ENCODE peak calls at places on chromosomes 5 and 9, in nine cellular contexts. O is psoas muscle, V is islet precursor cell, S is lower lobe of right lung, X is suprapubic skin, B is ELF-1, D is CMK, C is NCI-H2081, T is SW 1271. Z is an unnamed sample.

GRCh38 chr5:19837536-19838179 is 150.3 kb downstream of the CDH18 start:
- DNase-seq in O (no peak), V (no peak), S (no peak), X (no peak), B (no peak), D (no peak), C (no peak), T (no peak), Z (no peak)

GRCh38 chr5:603081-603998 is 8.8 kb upstream of the CEP72 start:
- DNase-seq in O (no peak), V (peak; percentile 45), S (no peak), X (no peak), B (no peak), D (no peak), C (no peak), T (no peak), Z (no peak)

GRCh38 chr9:84045481-84046097 is 65.0 kb downstream of the RMI1 start:
- DNase-seq in O (no peak), V (no peak), S (no peak), X (no peak), B (peak; percentile 27), D (no peak), C (no peak), T (no peak), Z (no peak)

GRCh38 chr5:172569862-172570558 is 71.1 kb upstream of the NEURL1B start:
- DNase-seq in O (no peak), V (peak; percentile 81), S (no peak), X (no peak), B (peak; percentile 84), D (no peak), C (no peak), T (no peak), Z (no peak)

GRCh38 chr5:122076669-122077450 is 1.2 kb downstream of the LOX start:
- DNase-seq in O (peak; percentile 77), V (peak; percentile 94), S (peak; percentile 79), X (peak; percentile 88), B (peak; percentile 91), D (no peak), C (peak; percentile 60), T (no peak), Z (peak; percentile 5)

GRCh38 chr5:153555420-153556114 is 65.1 kb downstream of the GRIA1 start:
- DNase-seq in O (no peak), V (no peak), S (peak; percentile 36), X (no peak), B (no peak), D (no peak), C (no peak), T (no peak), Z (no peak)

GRCh38 chr5:100706796-100707195 is 171.6 kb downstream of the FAM174A start:
- DNase-seq in O (no peak), V (no peak), S (no peak), X (no peak), B (no peak), D (no peak), C (no peak), T (peak; percentile 47), Z (no peak)

GRCh38 chr9:130143974-130144373 is 28.2 kb upstream of the NCS1 start:
- DNase-seq in O (peak; percentile 44), V (peak; percentile 82), S (no peak), X (no peak), B (no peak), D (no peak), C (no peak), T (no peak), Z (no peak)

GRCh38 chr9:114893622-114894021 is 36.8 kb downstream of the TNFSF8 start:
- DNase-seq in O (no peak), V (no peak), S (no peak), X (no peak), B (no peak), D (no peak), C (no peak), T (peak; percentile 61), Z (no peak)

GRCh38 chr5:43729846-43730478 is 127.0 kb downstream of the NNT start:
- DNase-seq in O (no peak), V (no peak), S (no peak), X (no peak), B (no peak), D (no peak), C (peak; percentile 49), T (peak; percentile 2), Z (no peak)

GRCh38 chr9:93683331-93684134 is 107.1 kb downstream of the PHF2 start:
- DNase-seq in O (no peak), V (peak; percentile 52), S (no peak), X (no peak), B (peak; percentile 3), D (no peak), C (no peak), T (no peak), Z (no peak)

GRCh38 chr5:38996123-38996522 is 78.1 kb downstream of the RICTOR start:
- DNase-seq in O (no peak), V (no peak), S (no peak), X (no peak), B (no peak), D (no peak), C (no peak), T (no peak), Z (no peak)

GRCh38 chr5:13248236-13248635 is 696.3 kb downstream of the DNAH5 start:
- DNase-seq in O (no peak), V (no peak), S (no peak), X (no peak), B (no peak), D (no peak), C (no peak), T (no peak), Z (no peak)

GRCh38 chr9:16337322-16338029 is 533.0 kb downstream of the BNC2 start:
- DNase-seq in O (no peak), V (peak; percentile 91), S (no peak), X (no peak), B (no peak), D (no peak), C (no peak), T (no peak), Z (no peak)

GRCh38 chr9:4035809-4036208 is 264.1 kb downstream of the GLIS3 start:
- DNase-seq in O (no peak), V (no peak), S (no peak), X (no peak), B (no peak), D (no peak), C (no peak), T (no peak), Z (no peak)

GRCh38 chr5:59685131-59685530 is 208.4 kb downstream of the PDE4D start:
- DNase-seq in O (no peak), V (no peak), S (no peak), X (no peak), B (no peak), D (no peak), C (no peak), T (no peak), Z (no peak)

GRCh38 chr5:31303688-31304087 is 110.2 kb downstream of the CDH6 start:
- DNase-seq in O (no peak), V (no peak), S (no peak), X (no peak), B (no peak), D (no peak), C (no peak), T (no peak), Z (no peak)

GRCh38 chr5:1745806-1746370 is 53.7 kb downstream of the MRPL36 start:
- DNase-seq in O (no peak), V (peak; percentile 42), S (peak; percentile 27), X (peak; percentile 49), B (no peak), D (no peak), C (no peak), T (no peak), Z (no peak)

GRCh38 chr5:20105915-20106314 is 117.9 kb upstream of the CDH18 start:
- DNase-seq in O (no peak), V (no peak), S (no peak), X (no peak), B (no peak), D (no peak), C (peak; percentile 86), T (no peak), Z (no peak)

GRCh38 chr5:52827815-52828214 is 40.1 kb downstream of the ITGA1 start:
- DNase-seq in O (no peak), V (no peak), S (no peak), X (no peak), B (no peak), D (no peak), C (no peak), T (no peak), Z (no peak)

GRCh38 chr5:65108786-65109743 is 340.3 kb downstream of the CWC27 start:
- DNase-seq in O (no peak), V (no peak), S (no peak), X (no peak), B (no peak), D (no peak), C (no peak), T (no peak), Z (no peak)

GRCh38 chr5:178304761-178305645 is 72.4 kb upstream of the PHYKPL start:
- DNase-seq in O (no peak), V (peak; percentile 32), S (peak; percentile 22), X (peak; percentile 33), B (no peak), D (no peak), C (no peak), T (no peak), Z (no peak)

GRCh38 chr5:141694479-141694878 is 12.4 kb upstream of the ARAP3 start:
- DNase-seq in O (no peak), V (no peak), S (no peak), X (no peak), B (no peak), D (no peak), C (peak; percentile 24), T (no peak), Z (no peak)

GRCh38 chr5:6729400-6730310 is 16.4 kb downstream of the TENT4A start:
- DNase-seq in O (peak; percentile 50), V (no peak), S (no peak), X (peak; percentile 46), B (no peak), D (peak; percentile 30), C (peak; percentile 61), T (no peak), Z (peak; percentile 25)

GRCh38 chr9:104921067-104921741 is 6.8 kb downstream of the ABCA1 start:
- DNase-seq in O (no peak), V (no peak), S (no peak), X (no peak), B (no peak), D (no peak), C (no peak), T (no peak), Z (no peak)

Z was measured in naive thymus-derived CD8-positive, alpha-beta T cell.